ENCODE peak calls at places on chromosomes 1 and 21, in seven cellular contexts. U, E, P, F, K, N and S are unnamed samples.

GRCh38 chr21:33971492-33972013 is 55.9 kb upstream of the ATP5PO start:
- DNase-seq in U (peak), E (no peak), P (no peak), F (peak), K (no peak), N (no peak), S (peak)

GRCh38 chr1:181531951-181532640 is 48.8 kb downstream of the CACNA1E start:
- DNase-seq in U (no peak), E (no peak), P (no peak), F (no peak), K (no peak), N (no peak), S (no peak)

GRCh38 chr1:222933273-222933672 is 118.4 kb downstream of the DISP1 start:
- DNase-seq in U (no peak), E (no peak), P (no peak), F (no peak), K (no peak), N (no peak), S (no peak)

GRCh38 chr1:55707196-55707595 is 492.0 kb upstream of the USP24 start:
- DNase-seq in U (no peak), E (no peak), P (no peak), F (no peak), K (no peak), N (no peak), S (no peak)

GRCh38 chr1:85427844-85428243 is 37.1 kb downstream of the DDAH1 start:
- DNase-seq in U (no peak), E (no peak), P (no peak), F (no peak), K (no peak), N (no peak), S (no peak)

GRCh38 chr1:113140588-113141446 is 67.8 kb downstream of the LRIG2 start:
- DNase-seq in U (peak), E (peak), P (peak), F (peak), K (peak), N (peak), S (peak)

GRCh38 chr1:157505481-157506272 is 46.6 kb downstream of the FCRL5 start:
- DNase-seq in U (peak), E (peak), P (peak), F (peak), K (peak), N (peak), S (peak)

GRCh38 chr1:45617618-45618017 is 6.2 kb downstream of the CCDC17 start:
- DNase-seq in U (peak), E (no peak), P (no peak), F (peak), K (no peak), N (no peak), S (no peak)

GRCh38 chr1:20028125-20028524 is 41.9 kb upstream of the PLA2G5 start:
- DNase-seq in U (no peak), E (no peak), P (no peak), F (no peak), K (no peak), N (no peak), S (no peak)

GRCh38 chr1:56477164-56478111 is 101.9 kb downstream of the PLPP3 start:
- DNase-seq in U (peak), E (peak), P (peak), F (peak), K (peak), N (peak), S (peak)

GRCh38 chr1:41109316-41110263 is 88.1 kb upstream of the SLFNL1 start:
- DNase-seq in U (peak), E (no peak), P (no peak), F (peak), K (no peak), N (peak), S (peak)

GRCh38 chr1:204623894-204624361 is 61.6 kb downstream of the LRRN2 start:
- DNase-seq in U (no peak), E (no peak), P (peak), F (peak), K (peak), N (no peak), S (peak)

GRCh38 chr1:246450485-246451251 is 56.4 kb downstream of the SMYD3 start:
- DNase-seq in U (peak), E (no peak), P (peak), F (peak), K (no peak), N (no peak), S (peak)

GRCh38 chr1:7379445-7379971 is 391.6 kb upstream of the VAMP3 start:
- DNase-seq in U (peak), E (no peak), P (peak), F (peak), K (peak), N (no peak), S (peak)

GRCh38 chr1:8408151-8408839 is 90.4 kb downstream of the SLC45A1 start:
- DNase-seq in U (peak), E (no peak), P (no peak), F (peak), K (no peak), N (no peak), S (no peak)

GRCh38 chr1:42777860-42778259 is 6.9 kb upstream of the TMEM269 start:
- DNase-seq in U (peak), E (no peak), P (peak), F (peak), K (no peak), N (no peak), S (peak)

GRCh38 chr1:53800621-53801020 is 37.5 kb downstream of the NDC1 start:
- DNase-seq in U (no peak), E (no peak), P (no peak), F (no peak), K (no peak), N (no peak), S (no peak)

GRCh38 chr1:54081306-54082270 is 28.2 kb downstream of the TCEANC2 start:
- DNase-seq in U (peak), E (peak), P (peak), F (peak), K (peak), N (peak), S (peak)

GRCh38 chr21:45866473-45867010 is 115.0 kb upstream of the COL6A1 start:
- DNase-seq in U (no peak), E (no peak), P (no peak), F (no peak), K (no peak), N (no peak), S (no peak)

GRCh38 chr1:111980684-111981083 is 8.8 kb downstream of the KCND3 start:
- DNase-seq in U (no peak), E (no peak), P (no peak), F (no peak), K (no peak), N (no peak), S (no peak)

GRCh38 chr1:232629250-232630046 is 485 bp downstream of the SIPA1L2 start:
- DNase-seq in U (no peak), E (no peak), P (no peak), F (peak), K (peak), N (peak), S (peak)

GRCh38 chr21:34603002-34603709 is 11.8 kb downstream of the RCAN1 start:
- DNase-seq in U (peak), E (peak), P (peak), F (peak), K (peak), N (peak), S (peak)

GRCh38 chr1:98496246-98496995 is 165.1 kb upstream of the SNX7 start:
- DNase-seq in U (peak), E (no peak), P (no peak), F (no peak), K (no peak), N (no peak), S (no peak)
- H3K18ac ChIP-seq in U (no peak), E (no peak), P (no peak), F (no peak), K (no peak), N (no peak), S (no peak)

GRCh38 chr1:226563666-226564065 is 15.1 kb downstream of the STUM start:
- DNase-seq in U (no peak), E (no peak), P (no peak), F (no peak), K (no peak), N (no peak), S (no peak)
- H3K27ac ChIP-seq in U (no peak), E (no peak), P (no peak), F (no peak), K (no peak), N (no peak), S (no peak)

GRCh38 chr1:13828454-13829151 is 128.6 kb downstream of the PRDM2 start:
- DNase-seq in U (no peak), E (peak), P (no peak), F (no peak), K (peak), N (no peak), S (peak)

GRCh38 chr1:13829152-13829769 is 129.3 kb downstream of the PRDM2 start:
- DNase-seq in U (no peak), E (no peak), P (no peak), F (no peak), K (no peak), N (no peak), S (no peak)

GRCh38 chr1:13832100-13832499 is 132.1 kb downstream of the PRDM2 start:
- DNase-seq in U (no peak), E (no peak), P (no peak), F (no peak), K (no peak), N (no peak), S (no peak)

GRCh38 chr1:13830616-13831280 is 130.8 kb downstream of the PRDM2 start:
- DNase-seq in U (peak), E (no peak), P (no peak), F (peak), K (no peak), N (no peak), S (no peak)

GRCh38 chr1:13830170-13830569 is 130.2 kb downstream of the PRDM2 start:
- DNase-seq in U (no peak), E (no peak), P (no peak), F (no peak), K (no peak), N (no peak), S (no peak)
- H3K18ac ChIP-seq in U (no peak), E (no peak), P (no peak), F (no peak), K (no peak), N (no peak), S (no peak)

DNA sequence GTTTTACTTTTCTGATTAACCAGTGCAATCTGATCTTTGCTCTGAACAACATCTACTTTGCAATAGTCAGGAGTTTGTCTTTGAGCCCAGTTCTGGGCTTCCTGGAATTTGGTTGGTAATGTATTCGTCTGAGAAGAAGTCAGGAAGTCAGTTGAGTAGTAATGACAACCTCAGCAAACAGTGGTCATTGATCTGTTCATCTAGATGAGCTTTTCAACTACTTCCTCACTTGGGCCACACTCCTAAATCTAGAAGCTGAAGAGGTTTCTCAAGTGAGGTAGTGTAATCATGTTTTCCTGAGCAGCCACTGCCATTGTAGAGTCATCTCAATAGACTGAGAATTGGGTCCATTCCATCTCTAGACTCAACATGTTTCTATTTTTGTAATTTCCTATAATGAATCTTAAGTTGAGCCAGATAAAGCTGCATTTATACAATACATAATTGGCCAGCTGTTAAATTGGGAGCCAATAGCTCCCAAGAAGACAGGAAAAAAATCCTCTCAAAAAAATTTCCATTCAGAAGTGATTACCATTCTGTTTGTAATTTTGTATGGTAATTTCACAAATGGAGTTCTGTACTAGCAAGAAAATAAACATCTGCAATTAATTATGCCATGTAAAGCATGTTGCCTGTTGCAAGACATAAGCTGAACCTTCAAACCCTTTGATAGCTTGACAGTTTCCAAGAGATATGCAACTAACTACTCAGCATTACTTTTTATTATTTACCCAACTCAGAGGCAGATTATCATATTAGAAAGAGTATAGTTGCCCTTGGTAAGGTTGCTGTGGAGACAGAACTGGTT is 49.6 kb downstream of the WDR64 start:
- DNase-seq in U (no peak), E (no peak), P (no peak), F (no peak), K (no peak), N (no peak), S (no peak)
- H3K27ac ChIP-seq in U (no peak), E (no peak), P (no peak), F (no peak), K (no peak), N (no peak), S (no peak)

DNA sequence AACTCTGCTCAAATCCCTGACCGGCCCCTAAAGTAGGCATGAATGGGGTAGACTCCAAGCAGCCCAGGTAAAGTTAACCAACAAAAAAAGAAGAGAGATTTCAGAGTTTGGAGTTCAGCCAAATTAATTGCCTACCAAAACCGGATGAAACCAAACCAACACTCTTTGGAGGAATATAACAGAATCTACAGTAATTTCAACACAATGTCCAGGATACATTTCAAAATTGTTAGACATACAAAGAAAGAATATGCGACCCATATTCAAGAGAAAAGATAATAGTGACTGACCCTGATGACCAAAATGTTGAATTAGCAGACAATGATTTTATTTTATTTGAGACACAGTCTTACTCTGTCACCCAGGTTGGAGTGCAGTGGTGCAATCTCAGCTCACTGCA is 12.6 kb downstream of the IL22RA1 start:
- DNase-seq in U (no peak), E (no peak), P (no peak), F (no peak), K (no peak), N (no peak), S (no peak)
- H3K18ac ChIP-seq in U (no peak), E (no peak), P (no peak), F (no peak), K (no peak), N (no peak), S (no peak)